ENCODE peak calls at places on chromosomes 7 and 10, in seven cellular contexts. X is stimulated activated CD4-positive, alpha-beta T cell treated with anti-CD3 and anti-CD28 coated beads, Interleukin-4, amount 100 ng/mL, for 48 hours; T is effector memory CD8-positive, alpha-beta T cell; G is HFFc6; S is GM23338; F is stomach; I is NCI-H1436 treated with DMSO at 0.1 percent for 48 hours. E is an unnamed sample.

GRCh38 chr10:978826-979421 is 9.3 kb upstream of the GTPBP4 start:
- DNase-seq in T (no peak), X (no peak), S (no peak), G (no peak), F (no peak), I (no peak), E (no peak)

GRCh38 chr10:106942035-106942662 is 222.4 kb downstream of the SORCS1 start:
- DNase-seq in F (no peak), G (no peak), S (no peak), I (no peak), T (no peak), X (no peak), E (no peak)

GRCh38 chr7:979886-980571 is 3.0 kb upstream of the CYP2W1 start:
- DNase-seq in I (no peak), F (no peak), G (no peak), S (no peak), T (no peak), X (no peak), E (peak; percentile 72)

GRCh38 chr7:87797798-87798403 is 78.3 kb downstream of the SLC25A40 start:
- DNase-seq in X (no peak), G (peak; percentile 31), S (peak; percentile 81), I (no peak), F (no peak), T (peak; percentile 14), E (peak; percentile 68)

GRCh38 chr10:9147475-9147874 is 1093.0 kb downstream of the GATA3 start:
- DNase-seq in X (no peak), F (no peak), G (no peak), S (no peak), T (no peak), I (no peak), E (no peak)

GRCh38 chr7:22866965-22867364 is 44.3 kb upstream of the TOMM7 start:
- DNase-seq in F (no peak), I (no peak), S (no peak), G (peak; percentile 84), T (no peak), X (no peak), E (no peak)

GRCh38 chr7:43726466-43726865 is 2.9 kb downstream of the COA1 start:
- DNase-seq in F (no peak), X (no peak), T (no peak), S (no peak), I (no peak), G (no peak), E (no peak)

GRCh38 chr10:110947061-110947595 is 27.7 kb downstream of the SHOC2 start:
- DNase-seq in F (no peak), T (no peak), X (no peak), G (peak; percentile 6), S (no peak), I (no peak), E (no peak)

GRCh38 chr7:20440472-20441105 is 109.9 kb downstream of the ITGB8 start:
- DNase-seq in G (no peak), X (peak; percentile 2), S (peak; percentile 87), T (no peak), F (peak; percentile 30), I (no peak), E (no peak)